ENCODE peak calls at places on chromosomes 4 and X, in ten cellular contexts. U, B, I, X, G, Z, R, C, W and E are unnamed samples.
A peak's percentile ranks its signal among the peaks of the same experiment; 100 is the strongest.

GRCh38 chr4:155722336-155722735 is 36.5 kb upstream of the GUCY1B1 start:
- DNase-seq in U (no peak), B (no peak), I (no peak), X (no peak), G (no peak), Z (no peak), R (no peak), C (no peak), W (no peak), E (no peak)

GRCh38 chrX:68133181-68133580 is 300.1 kb downstream of the OPHN1 start:
- DNase-seq in U (no peak), B (no peak), I (no peak), X (no peak), G (no peak), Z (no peak), R (no peak), C (no peak), W (no peak), E (no peak)

GRCh38 chr4:185016101-185016940 is 2.0 kb upstream of the HELT start:
- DNase-seq in U (no peak), B (no peak), I (no peak), X (peak; percentile 64), G (no peak), Z (no peak), R (no peak), C (no peak), W (no peak), E (no peak)

GRCh38 chr4:30818541-30818940 is 98.4 kb downstream of the PCDH7 start:
- DNase-seq in U (no peak), B (no peak), I (no peak), X (no peak), G (no peak), Z (no peak), R (no peak), C (no peak), W (no peak), E (no peak)

GRCh38 chr4:154569028-154569427 is 6.2 kb downstream of the FGB start:
- DNase-seq in U (no peak), B (no peak), I (no peak), X (no peak), G (no peak), Z (no peak), R (no peak), C (no peak), W (no peak), E (no peak)

GRCh38 chr4:87633239-87633638 is 16.8 kb upstream of the DMP1 start:
- DNase-seq in U (no peak), B (no peak), I (no peak), X (no peak), G (no peak), Z (no peak), R (no peak), C (peak; percentile 48), W (peak; percentile 2), E (no peak)

GRCh38 chrX:44580466-44580865 is 37.8 kb upstream of the FUNDC1 start:
- DNase-seq in U (no peak), B (no peak), I (no peak), X (no peak), G (no peak), Z (no peak), R (no peak), C (no peak), W (peak; percentile 2), E (peak; percentile 50)

GRCh38 chrX:48540015-48540350 is 469 bp downstream of the TBC1D25 start:
- DNase-seq in U (no peak), B (no peak), I (peak; percentile 37), X (peak; percentile 82), G (no peak), Z (peak; percentile 47), R (peak; percentile 31), C (peak; percentile 66), W (no peak), E (no peak)

GRCh38 chr4:187171731-187172339 is 448.2 kb upstream of the FAT1 start:
- DNase-seq in U (no peak), B (no peak), I (no peak), X (no peak), G (no peak), Z (no peak), R (no peak), C (no peak), W (no peak), E (peak; percentile 10)

GRCh38 chr4:97105716-97106115 is 1037.6 kb downstream of the STPG2 start:
- DNase-seq in U (no peak), B (no peak), I (no peak), X (no peak), G (no peak), Z (no peak), R (no peak), C (no peak), W (no peak), E (no peak)

GRCh38 chrX:72115380-72115779 is 16.3 kb downstream of the RTL5 start:
- DNase-seq in U (no peak), B (no peak), I (no peak), X (peak; percentile 33), G (no peak), Z (no peak), R (no peak), C (no peak), W (no peak), E (no peak)

GRCh38 chr4:17447675-17448298 is 64.1 kb downstream of the QDPR start:
- DNase-seq in U (no peak), B (peak; percentile 71), I (no peak), X (peak; percentile 54), G (peak; percentile 27), Z (peak; percentile 37), R (no peak), C (peak; percentile 53), W (peak; percentile 68), E (peak; percentile 45)

GRCh38 chr4:7727727-7728126 is 211.9 kb downstream of the AFAP1 start:
- DNase-seq in U (no peak), B (no peak), I (no peak), X (no peak), G (no peak), Z (no peak), R (no peak), C (no peak), W (no peak), E (no peak)

GRCh38 chr4:52260507-52261302 is 209.6 kb downstream of the SPATA18 start:
- DNase-seq in U (no peak), B (no peak), I (no peak), X (no peak), G (no peak), Z (no peak), R (no peak), C (no peak), W (no peak), E (no peak)

GRCh38 chr4:821181-821591 is 4.7 kb downstream of the CPLX1 start:
- DNase-seq in U (no peak), B (no peak), I (no peak), X (peak; percentile 38), G (no peak), Z (no peak), R (no peak), C (no peak), W (no peak), E (no peak)

GRCh38 chr4:153792893-153793227 is 4.0 kb upstream of the SFRP2 start:
- DNase-seq in U (no peak), B (no peak), I (no peak), X (peak; percentile 72), G (no peak), Z (no peak), R (no peak), C (no peak), W (no peak), E (no peak)

GRCh38 chrX:23387826-23388225 is 53.2 kb downstream of the PTCHD1 start:
- DNase-seq in U (no peak), B (no peak), I (no peak), X (no peak), G (no peak), Z (no peak), R (no peak), C (no peak), W (no peak), E (no peak)

GRCh38 chrX:37802028-37802427 is 22.2 kb downstream of the CYBB start:
- DNase-seq in U (no peak), B (no peak), I (no peak), X (no peak), G (no peak), Z (no peak), R (no peak), C (no peak), W (no peak), E (no peak)

GRCh38 chrX:115649461-115650063 is 88.6 kb downstream of the PLS3 start:
- DNase-seq in U (no peak), B (no peak), I (no peak), X (no peak), G (no peak), Z (no peak), R (no peak), C (no peak), W (no peak), E (no peak)

GRCh38 chr4:51851937-51852290 is 9.0 kb downstream of the DCUN1D4 start:
- DNase-seq in U (no peak), B (no peak), I (no peak), X (no peak), G (no peak), Z (no peak), R (no peak), C (no peak), W (no peak), E (no peak)

GRCh38 chrX:20432048-20432447 is 165.3 kb upstream of the RPS6KA3 start:
- DNase-seq in U (no peak), B (no peak), I (no peak), X (no peak), G (no peak), Z (no peak), R (no peak), C (no peak), W (peak; percentile 16), E (no peak)

GRCh38 chr4:99131378-99131777 is 12.7 kb downstream of the ADH4 start:
- DNase-seq in U (no peak), B (no peak), I (no peak), X (no peak), G (no peak), Z (no peak), R (no peak), C (no peak), W (no peak), E (no peak)

GRCh38 chr4:126548890-126549289 is 1083.9 kb upstream of the INTU start:
- DNase-seq in U (no peak), B (no peak), I (no peak), X (no peak), G (no peak), Z (no peak), R (no peak), C (no peak), W (no peak), E (no peak)

GRCh38 chrX:73563740-73564073 is 710 bp downstream of the CHIC1 start:
- DNase-seq in U (no peak), B (peak; percentile 30), I (no peak), X (no peak), G (no peak), Z (no peak), R (no peak), C (no peak), W (no peak), E (no peak)

GRCh38 chr4:183828125-183828524 is 77.0 kb upstream of the STOX2 start:
- DNase-seq in U (no peak), B (no peak), I (no peak), X (no peak), G (no peak), Z (no peak), R (no peak), C (no peak), W (no peak), E (no peak)